ENCODE peak calls at places on chromosomes 12 and 14, in eight cellular contexts. X is GM19239, I is RWPE1, A is H7, D is GM20000, S is lung, P is A172, Z is HT1080. E is an unnamed sample.

GRCh38 chr14:87250992-87251391 is 742.0 kb downstream of the GALC start:
- DNase-seq in Z (no peak), S (no peak), D (no peak), X (no peak), I (no peak), A (no peak), P (no peak), E (no peak)

GRCh38 chr12:42957136-42957535 is 367.6 kb upstream of the PRICKLE1 start:
- DNase-seq in Z (no peak), S (no peak), X (no peak), D (no peak), A (no peak), I (no peak), P (no peak), E (no peak)

GRCh38 chr12:3931721-3932120 is 58.5 kb upstream of the PARP11 start:
- DNase-seq in I (no peak), A (no peak), P (no peak), Z (no peak), S (no peak), X (no peak), D (no peak), E (no peak)

GRCh38 chr12:100668939-100669536 is 95.6 kb downstream of the GAS2L3 start:
- DNase-seq in A (peak; percentile 75), I (peak; percentile 81), X (peak; percentile 48), Z (peak; percentile 57), D (peak; percentile 65), P (peak; percentile 66), S (peak; percentile 70), E (peak; percentile 82)

GRCh38 chr14:31292962-31293616 is 85.5 kb upstream of the HECTD1 start:
- DNase-seq in S (no peak), Z (no peak), X (no peak), P (no peak), D (no peak), A (no peak), I (no peak), E (no peak)

GRCh38 chr12:51160814-51161459 is 12.0 kb downstream of the TFCP2 start:
- DNase-seq in S (no peak), Z (no peak), A (no peak), P (no peak), X (no peak), I (no peak), D (no peak), E (no peak)

GRCh38 chr14:101065696-101066694 is 162.5 kb upstream of the RTL1 start:
- DNase-seq in P (no peak), X (no peak), D (no peak), I (no peak), A (no peak), Z (no peak), S (no peak), E (no peak)

GRCh38 chr12:32755051-32755653 is 545 bp downstream of the YARS2 start:
- DNase-seq in I (peak; percentile 80), D (peak; percentile 76), X (peak; percentile 39), P (peak; percentile 76), S (peak; percentile 73), A (peak; percentile 84), Z (peak; percentile 85), E (peak; percentile 88)

GRCh38 chr12:93497456-93497855 is 30.1 kb downstream of the MRPL42 start:
- DNase-seq in I (no peak), Z (peak; percentile 45), P (no peak), D (no peak), X (no peak), S (no peak), A (no peak), E (no peak)

GRCh38 chr14:68137704-68138619 is 318.4 kb downstream of the RAD51B start:
- DNase-seq in X (peak; percentile 1), D (peak; percentile 6), A (peak; percentile 22), P (peak; percentile 95), I (peak; percentile 89), Z (peak; percentile 93), S (peak; percentile 38), E (peak; percentile 34)

GRCh38 chr12:113359133-113359938 is 949 bp downstream of the PLBD2 start:
- DNase-seq in S (peak; percentile 39), D (no peak), Z (no peak), X (no peak), P (no peak), I (no peak), A (no peak), E (peak; percentile 52)

GRCh38 chr12:83826112-83826511 is 1086.5 kb downstream of the SLC6A15 start:
- DNase-seq in S (no peak), Z (peak; percentile 32), D (peak; percentile 25), I (peak; percentile 13), P (peak; percentile 7), A (peak; percentile 2), X (no peak), E (peak; percentile 22)

GRCh38 chr12:47882796-47883546 is 21.8 kb downstream of the VDR start:
- DNase-seq in D (peak; percentile 58), I (no peak), S (peak; percentile 60), Z (no peak), A (no peak), P (no peak), X (peak; percentile 61), E (peak; percentile 75)

GRCh38 chr14:45252356-45253069 is 489 bp downstream of the MIS18BP1 start:
- DNase-seq in I (no peak), Z (no peak), D (no peak), P (peak; percentile 2), A (no peak), S (no peak), X (no peak), E (peak; percentile 28)

GRCh38 chr12:50988051-50988450 is 35.7 kb downstream of the HIGD1C start:
- DNase-seq in Z (no peak), A (no peak), I (no peak), S (no peak), D (no peak), P (no peak), X (no peak), E (no peak)

GRCh38 chr14:26199599-26200370 is 398.0 kb downstream of the NOVA1 start:
- DNase-seq in P (peak; percentile 14), A (no peak), Z (peak; percentile 72), X (no peak), D (no peak), I (no peak), S (no peak), E (no peak)

GRCh38 chr12:45477526-45477925 is 252.0 kb upstream of the ARID2 start:
- DNase-seq in P (no peak), Z (no peak), A (no peak), S (no peak), D (no peak), I (no peak), X (no peak), E (no peak)

E was measured in colonic mucosa.